ENCODE peak calls at places on chromosome 19, in five cellular contexts. I is transverse colon, T is heart right ventricle, V is fibroblast of lung, Z is Peyer's patch. F is an unnamed sample. For H3K36me3 and H3K9me3, the result is how much of the 10 kb centered on the place peaks cover.

GRCh38 chr19:12838893-12839656 is 760 bp downstream of the MAST1 start:
- DNase-seq in T (no peak), I (no peak), V (no peak), Z (no peak), F (no peak)

GRCh38 chr19:17307876-17308377 is 1.4 kb upstream of the DDA1 start:
- DNase-seq in Z (no peak), V (no peak), I (no peak), T (no peak), F (no peak)

GRCh38 chr19:2962018-2962670 is 15.2 kb upstream of the TLE6 start:
- DNase-seq in T (peak), V (peak), Z (no peak), I (peak), F (peak)

GRCh38 chr19:20422216-20422615 is 143.4 kb downstream of the ZNF737 start:
- DNase-seq in I (no peak), Z (no peak), T (no peak), V (no peak), F (no peak)

GRCh38 chr19:16160943-16161560 is 12.3 kb downstream of the CIB3 start:
- DNase-seq in T (no peak), Z (no peak), I (peak), V (peak), F (no peak)

GRCh38 chr19:30669329-30670010 is 297.3 kb downstream of the ZNF536 start:
- DNase-seq in T (peak), I (peak), Z (peak), V (peak), F (peak)

GRCh38 chr19:58123354-58123753 is 25.3 kb upstream of the ZSCAN18 start:
- DNase-seq in T (no peak), V (no peak), Z (no peak), I (no peak), F (no peak)

GRCh38 chr19:40165362-40165937 is 25.8 kb upstream of the MAP3K10 start:
- DNase-seq in Z (peak), V (peak), I (peak), T (peak), F (peak)

GRCh38 chr19:1261863-1262686 is 7.1 kb upstream of the CIRBP start:
- DNase-seq in I (peak), Z (peak), T (peak), V (peak), F (no peak)

GRCh38 chr19:28542394-28543243 is 670.3 kb downstream of the UQCRFS1 start:
- DNase-seq in Z (no peak), V (no peak), I (no peak), T (no peak), F (no peak)

GRCh38 chr19:1858412-1859081 is 4.8 kb downstream of the KLF16 start:
- DNase-seq in V (no peak), I (no peak), T (no peak), Z (no peak), F (no peak)

GRCh38 chr19:7645656-7646425 is 8.9 kb downstream of the STXBP2 start:
- DNase-seq in V (no peak), Z (no peak), I (no peak), T (no peak), F (no peak)

GRCh38 chr19:39514840-39515550 is at the start of gene SELENOV:
- DNase-seq in T (no peak), V (no peak), I (no peak), Z (no peak), F (no peak)

GRCh38 chr19:55699221-55699620 is 24.2 kb downstream of the EPN1 start:
- DNase-seq in V (no peak), Z (no peak), T (no peak), I (no peak), F (no peak)

GRCh38 chr19:7989071-7989575 is 16.3 kb downstream of the ELAVL1 start:
- DNase-seq in I (no peak), Z (peak), T (no peak), V (peak), F (no peak)

GRCh38 chr19:47414469-47414868 is 4.9 kb downstream of the MEIS3 start:
- DNase-seq in V (no peak), Z (no peak), T (no peak), I (no peak), F (no peak)

GRCh38 chr19:50030937-50031336 is 5.1 kb downstream of the ZNF473 start:
- DNase-seq in I (no peak), T (no peak), Z (no peak), V (no peak), F (no peak)

GRCh38 chr19:30349131-30349730 is 23.0 kb upstream of the ZNF536 start:
- DNase-seq in T (no peak), I (no peak), V (no peak), Z (no peak), F (no peak)

GRCh38 chr19:48770223-48770622 is 14.9 kb downstream of the FGF21 start:
- DNase-seq in I (no peak), V (peak), Z (no peak), T (no peak), F (no peak)

GRCh38 chr19:17524651-17525050 is 13.2 kb downstream of the PGLS start:
- DNase-seq in I (no peak), T (no peak), V (no peak), Z (no peak), F (no peak)

GRCh38 chr19:1907563-1908363 is 2.6 kb downstream of the ADAT3 start:
- DNase-seq in V (no peak), T (no peak), Z (peak), I (peak), F (no peak)

GRCh38 chr19:32809254-32809653 is 60.3 kb downstream of the SLC7A9 start:
- DNase-seq in Z (no peak), T (no peak), V (no peak), I (no peak), F (no peak)

GRCh38 chr19:29001922-29002247 is 211.1 kb downstream of the UQCRFS1 start:
- DNase-seq in Z (no peak), V (no peak), I (no peak), T (no peak), F (no peak)

GRCh38 chr19:6693681-6694080 is 23.7 kb upstream of the TNFSF14 start:
- DNase-seq in T (no peak), I (no peak), Z (no peak), V (no peak), F (no peak)

GRCh38 chr19:49552749-49553148 is 24.9 kb downstream of the RCN3 start:
- DNase-seq in I (no peak), Z (no peak), V (no peak), T (no peak), F (no peak)

GRCh38 chr19:35712910-35713845 is 4.6 kb upstream of the KMT2B start:
- DNase-seq in I (peak), V (no peak), T (no peak), Z (no peak), F (no peak)

GRCh38 chr19:39430675-39431593 is 4.8 kb downstream of the RPS16 start:
- DNase-seq in T (peak), Z (no peak), V (peak), I (peak), F (peak)

GRCh38 chr19:21460686-21461085 is 44.7 kb upstream of the ZNF429 start:
- DNase-seq in Z (no peak), V (no peak), I (no peak), T (no peak), F (no peak)

GRCh38 chr19:21466627-21467026 is 38.8 kb upstream of the ZNF429 start:
- DNase-seq in T (no peak), Z (no peak), V (no peak), I (no peak), F (no peak)

GRCh38 chr19:21462540-21462939 is 42.9 kb upstream of the ZNF429 start:
- DNase-seq in I (no peak), Z (no peak), V (no peak), T (no peak), F (no peak)

GRCh38 chr19:21468791-21469190 is 36.6 kb upstream of the ZNF429 start:
- DNase-seq in I (no peak), T (no peak), V (no peak), Z (no peak), F (no peak)

GRCh38 chr19:21463449-21464105 is 41.8 kb upstream of the ZNF429 start:
- DNase-seq in Z (no peak), V (peak), T (peak), I (peak), F (no peak)
- H3K4me3 ChIP-seq in Z (no peak), V (peak), T (peak), I (no peak), F (no peak)

DNA sequence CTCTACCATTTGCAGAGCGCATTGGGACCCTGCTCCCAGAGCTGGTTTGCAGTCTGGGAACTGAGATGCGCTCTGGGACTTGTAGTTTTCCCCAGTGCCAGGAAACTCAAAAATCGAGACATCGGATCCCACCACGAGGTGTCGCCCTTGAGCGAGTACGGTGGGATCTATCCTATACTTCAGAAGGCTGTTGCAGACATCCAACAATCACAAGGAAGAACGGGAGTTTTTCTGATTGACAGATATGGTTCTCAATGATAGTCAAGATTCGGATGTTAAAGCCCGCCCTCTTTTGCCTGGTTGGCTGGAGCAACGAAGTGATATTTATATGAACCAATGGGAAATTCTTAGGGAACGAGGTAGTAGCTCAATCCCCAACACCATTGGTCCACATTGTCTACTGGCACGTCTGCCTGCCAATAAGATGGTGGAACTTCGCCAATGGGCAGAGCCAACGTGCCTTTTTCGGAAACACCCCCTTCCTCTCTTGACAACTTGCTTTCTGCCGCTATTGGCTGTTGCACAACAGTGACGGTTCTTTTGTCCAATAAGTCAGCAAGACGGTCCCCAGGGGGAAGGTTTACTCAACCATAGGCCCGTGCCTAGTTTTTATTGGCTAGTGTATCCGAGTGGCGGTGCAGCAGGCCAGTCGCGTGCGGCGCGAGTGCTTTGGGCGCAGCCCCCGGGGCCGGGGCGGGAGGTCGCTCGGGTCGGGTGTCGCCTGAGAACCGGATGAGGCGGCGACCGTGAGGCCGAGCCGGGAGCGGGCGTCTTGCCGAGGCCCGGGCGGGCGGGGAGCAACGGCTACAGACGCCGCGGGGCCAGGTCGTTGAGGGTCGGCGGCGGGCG is at the start of gene DNM2:
- DNase-seq in I (peak), T (peak), Z (peak), V (peak), F (peak)
- H3K36me3 ChIP-seq in I (under half), T (under half), Z (under half), V (under half), F (under half)

GRCh38 chr19:34120846-34121639 is 51.3 kb upstream of the LSM14A start:
- DNase-seq in Z (no peak), I (no peak), V (peak), T (no peak), F (peak)
- H3K9me3 ChIP-seq in Z (under half), I (under half), V (under half), T (under half), F (under half)

GRCh38 chr19:45505996-45506245 is 1.4 kb upstream of the VASP start:
- DNase-seq in V (no peak), T (no peak), I (no peak), Z (no peak), F (no peak)
- H3K4me3 ChIP-seq in V (peak), T (no peak), I (no peak), Z (peak), F (peak)

GRCh38 chr19:4539697-4540581 is at the start of gene LRG1:
- DNase-seq in T (peak), Z (peak), V (no peak), I (peak), F (no peak)

GRCh38 chr19:4541114-4541805 is 1.4 kb upstream of the LRG1 start:
- DNase-seq in T (no peak), V (no peak), Z (no peak), I (no peak), F (no peak)

GRCh38 chr19:4543444-4543843 is 3.6 kb upstream of the LRG1 start:
- DNase-seq in I (no peak), Z (no peak), V (no peak), T (no peak), F (no peak)

GRCh38 chr19:4543856-4544647 is 4.2 kb upstream of the LRG1 start:
- DNase-seq in I (no peak), Z (no peak), T (no peak), V (no peak), F (no peak)

GRCh38 chr19:4542896-4543351 is 3.1 kb upstream of the LRG1 start:
- DNase-seq in Z (no peak), V (no peak), T (no peak), I (no peak), F (no peak)
- H3K36me3 ChIP-seq in Z (under half), V (under half), T (under half), I (under half), F (under half)

DNA sequence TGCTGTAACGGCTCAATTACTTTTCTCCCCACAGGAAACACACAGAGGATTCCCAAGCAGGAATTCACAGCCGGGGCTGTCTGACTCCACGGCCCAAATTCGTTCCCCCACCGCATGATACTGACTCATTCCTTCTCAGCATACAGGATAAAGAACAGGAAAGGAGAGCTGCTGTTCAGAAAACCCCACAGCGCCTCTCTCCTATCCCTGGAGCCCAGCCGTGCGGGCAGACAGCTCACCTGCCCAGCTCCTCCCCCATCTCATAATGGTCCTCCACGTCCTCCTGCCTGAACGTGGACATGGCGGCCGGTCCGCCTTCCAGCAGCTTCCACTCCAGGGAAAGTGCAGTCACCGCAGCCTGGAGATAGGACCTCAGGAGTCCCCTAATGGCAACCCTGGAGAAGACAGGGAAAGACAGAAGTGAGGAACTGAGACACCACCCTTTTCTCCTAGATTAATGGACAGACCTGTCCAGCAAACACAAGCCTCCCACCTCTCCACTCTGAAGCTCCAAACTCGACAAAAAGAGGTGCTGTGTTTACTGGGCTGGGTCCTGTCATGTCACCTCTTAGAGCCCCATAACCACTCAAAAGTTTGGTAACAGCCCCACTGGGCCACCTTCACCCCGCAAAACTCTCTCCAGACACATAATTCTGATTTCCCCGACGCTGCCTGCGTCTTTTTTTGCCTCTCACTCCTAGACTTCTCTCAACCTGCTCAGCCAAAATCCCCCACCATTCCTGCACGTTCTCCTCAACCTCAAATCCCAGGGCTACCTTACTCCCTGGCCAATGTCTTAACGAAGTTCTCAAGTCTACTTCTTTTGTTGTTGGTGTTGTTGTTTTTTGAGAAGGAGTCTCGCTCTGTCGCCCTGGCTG is 1.2 kb downstream of the DAPK3 start:
- DNase-seq in I (no peak), V (peak), Z (no peak), T (peak), F (no peak)
- H3K9me3 ChIP-seq in I (under half), V (under half), Z (under half), T (under half), F (under half)

GRCh38 chr19:5623397-5624153 is 692 bp downstream of the SAFB start:
- DNase-seq in Z (peak), T (peak), V (no peak), I (peak), F (peak)
- H3K4me3 ChIP-seq in Z (peak), T (peak), V (peak), I (peak), F (peak)

GRCh38 chr19:51695702-51696315 is 2.7 kb downstream of the SPACA6 start:
- DNase-seq in I (no peak), Z (no peak), V (no peak), T (no peak), F (no peak)
- H3K36me3 ChIP-seq in I (under half), Z (under half), V (under half), T (under half), F (under half)

DNA sequence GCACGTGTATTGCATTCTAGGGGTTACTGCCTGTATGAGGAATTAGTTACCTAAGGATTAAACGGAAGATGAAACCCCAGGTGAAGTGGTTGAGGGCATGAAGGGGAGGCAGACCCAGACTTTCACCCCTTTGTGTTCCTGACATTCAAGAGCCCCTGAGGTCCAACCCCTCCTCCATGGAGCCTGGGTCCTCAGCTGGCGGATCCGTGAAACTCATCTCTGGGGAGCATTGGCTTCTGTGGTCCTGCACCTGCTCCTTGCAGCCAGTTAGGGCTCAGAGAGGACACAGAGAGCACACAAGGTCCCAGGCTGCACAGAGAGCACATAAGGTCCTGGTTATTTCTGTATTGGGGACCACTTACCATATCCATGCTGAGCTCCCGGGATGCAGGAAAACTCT is 7.0 kb upstream of the LILRA1 start:
- DNase-seq in T (no peak), V (no peak), Z (no peak), I (no peak), F (no peak)
- H3K9me3 ChIP-seq in T (under half), V (under half), Z (under half), I (under half), F (under half)

F was measured in CD8-positive, alpha-beta T cell.